ENCODE peak calls at places on chromosome 16, in nine cellular contexts. E, G, H, U, F, M, B, A and X are unnamed samples.

GRCh38 chr16:26951950-26952349 is 114.8 kb upstream of the C16orf82 start:
- DNase-seq in E (no peak), G (no peak), H (no peak), U (no peak), F (no peak), M (no peak), B (no peak), A (no peak), X (no peak)

GRCh38 chr16:56451753-56452689 is 667 bp downstream of the OGFOD1 start:
- DNase-seq in E (peak; percentile 26), G (no peak), H (no peak), U (peak; percentile 54), F (peak; percentile 2), M (peak; percentile 54), B (peak; percentile 66), A (no peak), X (no peak)

GRCh38 chr16:12252616-12253015 is 276.1 kb downstream of the SNX29 start:
- DNase-seq in E (no peak), G (no peak), H (no peak), U (no peak), F (no peak), M (no peak), B (no peak), A (no peak), X (no peak)

GRCh38 chr16:29738514-29738913 is 7.3 kb downstream of the C16orf54 start:
- DNase-seq in E (peak; percentile 44), G (no peak), H (no peak), U (no peak), F (no peak), M (no peak), B (no peak), A (no peak), X (no peak)

GRCh38 chr16:74565378-74565777 is 41.5 kb downstream of the GLG1 start:
- DNase-seq in E (no peak), G (no peak), H (no peak), U (no peak), F (no peak), M (no peak), B (no peak), A (no peak), X (no peak)

GRCh38 chr16:79826732-79827514 is 226.4 kb upstream of the MAF start:
- DNase-seq in E (no peak), G (no peak), H (no peak), U (no peak), F (no peak), M (no peak), B (no peak), A (no peak), X (no peak)

GRCh38 chr16:67165121-67166034 is 833 bp downstream of the HSF4 start:
- DNase-seq in E (no peak), G (no peak), H (no peak), U (no peak), F (no peak), M (no peak), B (peak; percentile 73), A (no peak), X (no peak)

GRCh38 chr16:54212893-54213292 is 73.7 kb downstream of the IRX3 start:
- DNase-seq in E (no peak), G (peak; percentile 22), H (no peak), U (no peak), F (no peak), M (no peak), B (no peak), A (no peak), X (no peak)

GRCh38 chr16:3922241-3922640 is 41.7 kb upstream of the CREBBP start:
- DNase-seq in E (no peak), G (no peak), H (no peak), U (no peak), F (no peak), M (no peak), B (no peak), A (no peak), X (no peak)

GRCh38 chr16:79902351-79902750 is 301.8 kb upstream of the MAF start:
- DNase-seq in E (no peak), G (no peak), H (no peak), U (no peak), F (no peak), M (no peak), B (no peak), A (no peak), X (no peak)

GRCh38 chr16:54985156-54985555 is 54.5 kb downstream of the IRX5 start:
- DNase-seq in E (no peak), G (no peak), H (no peak), U (no peak), F (no peak), M (no peak), B (no peak), A (no peak), X (no peak)

GRCh38 chr16:4936181-4936990 is 562 bp downstream of the PPL start:
- DNase-seq in E (peak; percentile 46), G (no peak), H (peak; percentile 78), U (no peak), F (no peak), M (peak; percentile 74), B (peak; percentile 82), A (peak; percentile 38), X (no peak)

GRCh38 chr16:14489460-14489859 is 140.6 kb downstream of the PARN start:
- DNase-seq in E (no peak), G (no peak), H (no peak), U (no peak), F (peak; percentile 37), M (no peak), B (peak; percentile 79), A (no peak), X (no peak)

GRCh38 chr16:70432800-70433455 is 6.0 kb downstream of the ST3GAL2 start:
- DNase-seq in E (peak; percentile 51), G (no peak), H (no peak), U (no peak), F (no peak), M (peak; percentile 55), B (no peak), A (no peak), X (no peak)

GRCh38 chr16:57411362-57411976 is 6.9 kb downstream of the CCL17 start:
- DNase-seq in E (no peak), G (no peak), H (no peak), U (no peak), F (no peak), M (no peak), B (no peak), A (no peak), X (no peak)

GRCh38 chr16:86033016-86033474 is 134.1 kb downstream of the IRF8 start:
- DNase-seq in E (no peak), G (peak; percentile 36), H (peak; percentile 64), U (no peak), F (no peak), M (no peak), B (peak; percentile 33), A (no peak), X (no peak)

DNA sequence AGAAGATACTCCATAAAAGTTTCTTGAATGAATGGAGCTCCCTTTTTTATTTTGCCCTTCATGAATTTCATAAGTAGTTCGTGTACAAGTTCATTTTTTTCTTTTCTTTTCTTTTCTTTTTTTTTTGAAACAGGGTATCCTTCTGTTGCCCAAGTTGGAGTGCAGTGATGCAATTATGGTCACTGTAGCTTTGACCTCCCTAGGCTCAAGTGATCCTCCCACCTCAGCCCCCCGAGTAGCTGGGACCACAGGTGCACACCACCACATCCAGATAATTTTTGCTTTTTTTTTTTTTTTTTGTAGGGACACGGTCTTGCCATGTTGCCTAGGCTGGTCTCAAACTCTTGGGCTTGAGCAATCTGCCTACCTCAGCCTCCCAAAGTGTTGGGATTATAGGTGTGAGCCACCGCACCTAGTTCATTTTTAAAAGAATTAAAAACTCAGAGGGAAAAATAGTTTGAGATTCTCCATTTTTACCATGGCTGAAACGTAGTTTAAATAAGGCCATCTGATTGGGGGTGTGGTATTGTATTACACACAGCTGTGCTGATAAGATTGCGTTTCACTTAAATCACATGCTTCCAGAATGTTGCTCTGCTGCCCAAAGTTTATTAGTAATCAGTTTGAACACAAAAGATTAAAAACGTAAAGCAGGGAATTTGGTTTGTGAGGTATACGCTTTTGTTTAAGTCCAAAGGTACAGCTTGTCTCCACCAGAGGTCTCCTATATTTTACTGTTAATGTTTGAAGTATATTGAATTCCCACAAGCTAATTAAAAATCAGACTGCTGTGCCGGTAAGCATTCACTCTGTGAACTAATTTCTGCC is 154.1 kb downstream of the SOCS1 start:
- DNase-seq in E (no peak), G (no peak), H (no peak), U (peak; percentile 91), F (no peak), M (no peak), B (no peak), A (no peak), X (no peak)
- TF ChIP-seq CTCF in E (no peak), G (no peak), H (no peak), U (peak; percentile 12), F (no peak), M (no peak), B (no peak), A (no peak), X (no peak)

DNA sequence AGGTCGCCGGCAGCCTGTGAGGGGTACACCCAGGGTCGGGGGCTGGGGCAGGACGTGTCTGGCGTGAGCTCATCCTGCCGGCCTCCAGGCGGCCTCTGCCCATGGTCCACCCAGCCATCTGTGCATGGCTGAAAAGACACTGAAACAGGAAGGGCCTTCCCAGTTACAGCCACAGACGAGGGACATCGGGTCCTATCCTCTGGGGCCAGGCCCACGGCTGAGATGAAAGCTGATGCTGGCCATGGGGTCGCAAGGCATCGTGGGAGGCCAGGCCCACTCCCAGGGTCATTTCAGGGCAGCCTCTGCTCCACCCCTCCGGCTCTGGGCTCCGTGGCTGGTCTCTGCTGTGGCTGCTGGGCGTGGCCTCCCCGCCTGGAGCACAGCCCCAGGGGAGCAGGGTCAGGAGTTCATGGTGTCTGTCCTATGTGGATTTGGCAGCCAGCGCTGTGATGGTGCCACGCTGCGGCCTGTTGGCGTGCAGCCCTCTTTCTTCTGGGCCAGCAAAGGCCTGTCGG is 16.6 kb upstream of the ATP6V0C start:
- DNase-seq in E (no peak), G (no peak), H (no peak), U (no peak), F (no peak), M (peak; percentile 72), B (no peak), A (no peak), X (no peak)
- TF ChIP-seq POLR2AphosphoS5 in E (no peak), G (no peak), H (no peak), U (no peak), F (no peak), M (no peak), B (no peak), A (no peak), X (no peak)

GRCh38 chr16:89884041-89884421 is 10.6 kb downstream of the TCF25 start:
- DNase-seq in E (no peak), G (peak; percentile 63), H (no peak), U (no peak), F (no peak), M (no peak), B (no peak), A (no peak), X (no peak)
- H3K36me3 ChIP-seq in E (peaks cover 66% of the 10 kb centered on the region), G (peaks cover 85% of the 10 kb centered on the region), H (peaks cover 56% of the 10 kb centered on the region), U (peaks cover 20% of the 10 kb centered on the region), F (peaks cover 50% of the 10 kb centered on the region), M (peaks cover 92% of the 10 kb centered on the region), B (peaks cover 14% of the 10 kb centered on the region), A (peaks cover 98% of the 10 kb centered on the region), X (peaks cover 75% of the 10 kb centered on the region)

DNA sequence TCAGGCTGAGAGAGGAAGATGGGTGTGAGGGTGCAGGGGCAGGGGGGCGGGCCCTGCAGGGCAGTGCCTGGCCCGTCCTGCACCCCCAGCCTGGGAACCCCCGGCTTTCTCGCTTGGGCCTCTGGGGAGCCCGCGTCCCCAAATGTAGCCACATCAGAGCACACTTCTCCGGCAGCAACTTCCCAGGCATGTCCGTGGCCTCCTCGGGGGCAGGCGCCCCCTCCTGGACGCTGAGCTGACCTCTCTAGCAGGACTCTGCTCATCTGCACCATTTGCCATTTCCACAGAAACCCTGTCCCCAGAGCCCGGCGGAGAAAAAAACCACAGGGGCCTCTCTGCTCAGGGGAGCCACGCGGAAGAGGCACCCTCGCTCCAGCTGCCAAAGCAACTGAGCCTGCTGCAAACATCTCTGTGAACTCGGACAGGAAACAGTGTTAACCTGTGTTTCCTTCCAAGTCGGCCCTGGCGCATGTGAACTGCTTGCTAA is 63.4 kb downstream of the KLHDC4 start:
- DNase-seq in E (peak; percentile 57), G (no peak), H (no peak), U (peak; percentile 84), F (no peak), M (no peak), B (peak; percentile 83), A (no peak), X (no peak)
- TF ChIP-seq CTCF in E (peak; percentile 20), G (no peak), H (no peak), U (peak; percentile 84), F (peak; percentile 67), M (no peak), B (peak; percentile 75), A (no peak), X (no peak)